ENCODE peak calls at places on chromosomes 13 and 19, in nine cellular contexts. Q is amniotic epithelial cell; V is AG10803; X is activated gamma-delta T cell treated with anti-CD3 and anti-CD28 coated beads, Interleukin-2, amount 50 U/mL, for 16 hours; Z is ovary; G is lung microvascular endothelial cell; Y is tibial nerve; S is NB4; M is NCI-H1092. H is an unnamed sample.

GRCh38 chr19:18194554-18195238 is 1.7 kb downstream of the MPV17L2 start:
- DNase-seq in Q (peak), V (no peak), X (no peak), Z (peak), G (peak), Y (no peak), S (no peak), M (no peak), H (no peak)

GRCh38 chr19:2329528-2329927 is 1.0 kb downstream of the SPPL2B start:
- DNase-seq in Q (no peak), V (no peak), X (no peak), Z (no peak), G (no peak), Y (no peak), S (no peak), M (no peak), H (no peak)

GRCh38 chr13:105543742-105544141 is 991.7 kb downstream of the EFNB2 start:
- DNase-seq in Q (no peak), V (no peak), X (no peak), Z (no peak), G (no peak), Y (no peak), S (no peak), M (no peak), H (no peak)

GRCh38 chr13:112132619-112133018 is 65.7 kb downstream of the SOX1 start:
- DNase-seq in Q (no peak), V (no peak), X (no peak), Z (no peak), G (no peak), Y (no peak), S (no peak), M (no peak), H (no peak)

GRCh38 chr19:13208131-13208963 is 58.1 kb downstream of the IER2 start:
- DNase-seq in Q (peak), V (peak), X (peak), Z (peak), G (peak), Y (peak), S (peak), M (no peak), H (no peak)

GRCh38 chr19:17739121-17739875 is 12.0 kb upstream of the FCHO1 start:
- DNase-seq in Q (peak), V (no peak), X (no peak), Z (peak), G (no peak), Y (no peak), S (peak), M (peak), H (peak)

GRCh38 chr13:66765559-66765958 is 464.6 kb downstream of the PCDH9 start:
- DNase-seq in Q (peak), V (no peak), X (no peak), Z (no peak), G (no peak), Y (no peak), S (no peak), M (no peak), H (no peak)

GRCh38 chr19:5096536-5096935 is 127.6 kb downstream of the KDM4B start:
- DNase-seq in Q (no peak), V (no peak), X (no peak), Z (no peak), G (no peak), Y (no peak), S (peak), M (peak), H (no peak)

GRCh38 chr13:97308735-97309429 is 86.7 kb downstream of the MBNL2 start:
- DNase-seq in Q (no peak), V (no peak), X (no peak), Z (no peak), G (no peak), Y (no peak), S (no peak), M (no peak), H (no peak)

GRCh38 chr13:47420012-47420411 is 523.2 kb upstream of the HTR2A start:
- DNase-seq in Q (no peak), V (peak), X (no peak), Z (no peak), G (no peak), Y (no peak), S (no peak), M (no peak), H (no peak)

GRCh38 chr13:79445968-79446645 is 34.8 kb upstream of the NDFIP2 start:
- DNase-seq in Q (no peak), V (no peak), X (no peak), Z (no peak), G (no peak), Y (no peak), S (no peak), M (no peak), H (peak)

GRCh38 chr19:15468675-15469512 is 4.5 kb upstream of the RASAL3 start:
- DNase-seq in Q (no peak), V (no peak), X (no peak), Z (no peak), G (no peak), Y (no peak), S (no peak), M (no peak), H (no peak)

GRCh38 chr19:44807652-44808462 is 1.0 kb upstream of the BCAM start:
- DNase-seq in Q (peak), V (peak), X (no peak), Z (peak), G (peak), Y (no peak), S (peak), M (peak), H (no peak)

GRCh38 chr13:50892162-50892944 is 17.2 kb upstream of the RNASEH2B start:
- DNase-seq in Q (no peak), V (no peak), X (no peak), Z (no peak), G (no peak), Y (no peak), S (peak), M (no peak), H (peak)

GRCh38 chr19:2221250-2221831 is 14.8 kb downstream of the PLEKHJ1 start:
- DNase-seq in Q (peak), V (no peak), X (no peak), Z (no peak), G (no peak), Y (no peak), S (peak), M (no peak), H (no peak)

GRCh38 chr13:107205318-107206112 is 637.6 kb upstream of the ARGLU1 start:
- DNase-seq in Q (peak), V (peak), X (peak), Z (peak), G (peak), Y (peak), S (peak), M (peak), H (peak)

GRCh38 chr13:102974574-102975195 is 91.5 kb downstream of the SLC10A2 start:
- DNase-seq in Q (no peak), V (no peak), X (no peak), Z (no peak), G (no peak), Y (no peak), S (no peak), M (no peak), H (no peak)

GRCh38 chr19:19259741-19260140 is 13.4 kb downstream of the TM6SF2 start:
- DNase-seq in Q (peak), V (no peak), X (no peak), Z (no peak), G (peak), Y (no peak), S (peak), M (no peak), H (peak)

GRCh38 chr13:50015263-50015662 is at the start of gene KCNRG:
- DNase-seq in Q (no peak), V (peak), X (no peak), Z (no peak), G (peak), Y (no peak), S (no peak), M (no peak), H (no peak)

GRCh38 chr13:32496574-32497160 is 41.9 kb downstream of the N4BP2L2 start:
- DNase-seq in Q (no peak), V (no peak), X (no peak), Z (no peak), G (no peak), Y (no peak), S (no peak), M (no peak), H (no peak)

GRCh38 chr19:35266904-35267817 is 1.6 kb upstream of the USF2 start:
- DNase-seq in Q (peak), V (peak), X (no peak), Z (peak), G (peak), Y (no peak), S (peak), M (peak), H (peak)